ENCODE peak calls at places on chromosomes 2 and 18, in nine cellular contexts. A is Karpas-422; C is T47D; B is G401; S is sciatic nerve; Z is NCI-H1417; H is SIG-M5; Y is K562; P is activated CD4-positive, alpha-beta T cell treated with anti-CD3 and anti-CD28 coated beads, Interleukin-2, amount 10 ng/mL, durations not matched to agents 24 days and 14 days. J is an unnamed sample.

GRCh38 chr2:200367155-200367554 is 60.7 kb downstream of the SPATS2L start:
- DNase-seq in C (peak; percentile 11), Y (no peak), S (no peak), P (no peak), B (no peak), H (no peak), A (no peak), Z (no peak), J (no peak)

GRCh38 chr2:12965540-12966269 is 249.0 kb downstream of the TRIB2 start:
- DNase-seq in C (no peak), Z (peak; percentile 17), A (no peak), Y (peak; percentile 66), P (peak; percentile 60), H (no peak), S (no peak), B (no peak), J (no peak)

GRCh38 chr2:187138240-187138639 is 289.3 kb upstream of the ZSWIM2 start:
- DNase-seq in P (no peak), C (peak; percentile 48), B (peak; percentile 14), S (no peak), A (peak; percentile 49), Z (no peak), Y (no peak), H (no peak), J (no peak)

GRCh38 chr2:197461073-197461472 is 7.7 kb downstream of the COQ10B start:
- DNase-seq in C (no peak), S (no peak), Y (no peak), Z (no peak), B (no peak), A (no peak), P (no peak), H (no peak), J (no peak)

GRCh38 chr2:68345129-68345875 is 19.8 kb upstream of the PLEK start:
- DNase-seq in S (no peak), B (no peak), Z (no peak), P (no peak), C (no peak), H (no peak), A (no peak), Y (no peak), J (no peak)

GRCh38 chr2:60116167-60116870 is 437.1 kb downstream of the BCL11A start:
- DNase-seq in Y (no peak), H (no peak), P (no peak), C (no peak), A (no peak), B (no peak), Z (no peak), S (no peak), J (no peak)

GRCh38 chr2:80304522-80304878 is at the start of gene LRRTM1:
- DNase-seq in B (no peak), P (no peak), Y (no peak), H (no peak), A (no peak), S (no peak), C (no peak), Z (no peak), J (no peak)

GRCh38 chr2:140747665-140748064 is 1383.2 kb downstream of the LRP1B start:
- DNase-seq in B (no peak), Z (no peak), A (no peak), C (no peak), H (no peak), S (no peak), Y (no peak), P (no peak), J (no peak)

GRCh38 chr18:6327895-6328623 is 86.7 kb downstream of the L3MBTL4 start:
- DNase-seq in S (no peak), H (no peak), B (no peak), Z (no peak), A (no peak), Y (no peak), P (no peak), C (no peak), J (no peak)

GRCh38 chr2:4732560-4732959 is 959.6 kb upstream of the SOX11 start:
- DNase-seq in Y (no peak), A (no peak), H (no peak), S (no peak), P (no peak), Z (no peak), B (no peak), C (no peak), J (no peak)

GRCh38 chr2:136146564-136146963 is 28.6 kb upstream of the CXCR4 start:
- DNase-seq in C (no peak), P (no peak), H (no peak), A (no peak), Z (no peak), S (no peak), Y (no peak), B (no peak), J (no peak)

GRCh38 chr18:24104486-24104885 is 34.4 kb upstream of the CABYR start:
- DNase-seq in C (no peak), P (no peak), B (no peak), A (no peak), Y (no peak), H (no peak), S (no peak), Z (no peak), J (no peak)

GRCh38 chr2:102686479-102687439 is 67.4 kb downstream of the SLC9A2 start:
- DNase-seq in H (no peak), C (no peak), Y (no peak), A (no peak), B (no peak), P (peak; percentile 65), S (no peak), Z (no peak), J (no peak)

GRCh38 chr2:174492963-174493431 is 6.2 kb upstream of the GPR155 start:
- DNase-seq in Y (no peak), S (no peak), A (peak; percentile 51), Z (no peak), P (peak; percentile 89), B (no peak), H (peak; percentile 76), C (no peak), J (peak; percentile 86)

GRCh38 chr2:43106767-43107527 is 119.5 kb downstream of the ZFP36L2 start:
- DNase-seq in C (no peak), A (no peak), Y (no peak), H (peak; percentile 85), P (no peak), B (no peak), Z (no peak), S (no peak), J (no peak)

GRCh38 chr2:168559187-168559586 is 103.1 kb downstream of the CERS6 start:
- DNase-seq in Y (no peak), A (no peak), H (no peak), C (peak; percentile 15), Z (no peak), S (no peak), P (no peak), B (no peak), J (no peak)

GRCh38 chr2:143282684-143283083 is 153.5 kb downstream of the ARHGAP15 start:
- DNase-seq in C (no peak), H (no peak), Z (no peak), Y (peak; percentile 10), A (peak; percentile 72), S (no peak), B (no peak), P (peak; percentile 78), J (no peak)

GRCh38 chr18:76875390-76876330 is 53.3 kb downstream of the ZNF236 start:
- DNase-seq in P (peak; percentile 84), H (no peak), B (peak; percentile 42), Z (peak; percentile 51), S (no peak), A (peak; percentile 93), C (peak; percentile 32), Y (peak; percentile 30), J (no peak)

GRCh38 chr2:237354930-237355329 is 59.0 kb downstream of the COL6A3 start:
- DNase-seq in A (no peak), P (no peak), Y (no peak), B (no peak), Z (no peak), C (no peak), H (no peak), S (no peak), J (no peak)

GRCh38 chr2:88127888-88128653 is at the start of gene FABP1:
- DNase-seq in H (no peak), Y (no peak), P (no peak), C (no peak), A (no peak), B (no peak), Z (no peak), S (no peak), J (no peak)

GRCh38 chr2:12796617-12797016 is 79.9 kb downstream of the TRIB2 start:
- DNase-seq in H (no peak), Y (no peak), B (peak; percentile 37), Z (no peak), C (no peak), S (peak; percentile 72), P (no peak), A (no peak), J (no peak)

GRCh38 chr18:28087173-28087563 is 89.8 kb downstream of the CDH2 start:
- DNase-seq in A (no peak), H (no peak), P (no peak), Y (no peak), B (peak; percentile 48), S (no peak), C (peak; percentile 4), Z (no peak), J (no peak)

GRCh38 chr2:65456074-65456473 is 23.7 kb upstream of the SPRED2 start:
- DNase-seq in B (no peak), P (no peak), Z (no peak), H (no peak), A (no peak), Y (no peak), S (no peak), C (no peak), J (no peak)

GRCh38 chr2:132670104-132670960 is at the start of gene LYPD1:
- DNase-seq in Y (no peak), S (peak; percentile 60), C (no peak), P (no peak), H (no peak), Z (peak; percentile 26), B (no peak), A (no peak), J (peak; percentile 74)

GRCh38 chr2:171837736-171838135 is 56.3 kb downstream of the SLC25A12 start:
- DNase-seq in Z (no peak), Y (no peak), A (no peak), S (no peak), H (no peak), P (no peak), B (no peak), C (no peak), J (no peak)

GRCh38 chr2:47193607-47194006 is 38.5 kb upstream of the STPG4 start:
- DNase-seq in S (no peak), C (no peak), Z (no peak), H (no peak), Y (no peak), B (peak; percentile 69), A (no peak), P (no peak), J (no peak)

GRCh38 chr2:197596751-197597150 is 78.6 kb downstream of the RFTN2 start:
- DNase-seq in P (no peak), B (peak; percentile 33), C (no peak), S (no peak), Y (no peak), A (no peak), H (no peak), Z (no peak), J (no peak)

GRCh38 chr2:236715511-236715961 is 145.9 kb downstream of the ACKR3 start:
- DNase-seq in S (peak; percentile 76), H (no peak), P (no peak), A (no peak), Z (no peak), Y (no peak), C (no peak), B (no peak), J (peak; percentile 60)